ENCODE peak calls at places on chromosomes 12 and 14, in four cellular contexts. S, J, D and G are unnamed samples.

GRCh38 chr12:56257491-56258067 is 605 bp downstream of the ANKRD52 start:
- DNase-seq in S (no peak), J (no peak), D (no peak), G (peak)

GRCh38 chr12:100716949-100717732 is 77.4 kb upstream of the ANO4 start:
- DNase-seq in S (peak), J (peak), D (no peak), G (peak)

GRCh38 chr12:128817115-128818015 is 6.4 kb downstream of the SLC15A4 start:
- DNase-seq in S (peak), J (peak), D (peak), G (peak)

GRCh38 chr14:92421756-92422155 is 91.8 kb upstream of the RIN3 start:
- DNase-seq in S (no peak), J (peak), D (no peak), G (no peak)

GRCh38 chr12:32714772-32715171 is 35.7 kb downstream of the DNM1L start:
- DNase-seq in S (no peak), J (no peak), D (no peak), G (no peak)

GRCh38 chr14:88518592-88519512 is 36.0 kb downstream of the PTPN21 start:
- DNase-seq in S (no peak), J (peak), D (peak), G (peak)

GRCh38 chr14:44759263-44759662 is 202.5 kb downstream of the KLHL28 start:
- DNase-seq in S (no peak), J (no peak), D (no peak), G (no peak)

GRCh38 chr12:82937151-82937550 is 250.4 kb downstream of the TMTC2 start:
- DNase-seq in S (no peak), J (peak), D (no peak), G (no peak)

GRCh38 chr12:117032593-117033381 is 66.4 kb downstream of the TESC start:
- DNase-seq in S (no peak), J (no peak), D (no peak), G (peak)

GRCh38 chr14:94144765-94145164 is 15.4 kb upstream of the IFI27L2 start:
- DNase-seq in S (no peak), J (peak), D (no peak), G (no peak)

DNA sequence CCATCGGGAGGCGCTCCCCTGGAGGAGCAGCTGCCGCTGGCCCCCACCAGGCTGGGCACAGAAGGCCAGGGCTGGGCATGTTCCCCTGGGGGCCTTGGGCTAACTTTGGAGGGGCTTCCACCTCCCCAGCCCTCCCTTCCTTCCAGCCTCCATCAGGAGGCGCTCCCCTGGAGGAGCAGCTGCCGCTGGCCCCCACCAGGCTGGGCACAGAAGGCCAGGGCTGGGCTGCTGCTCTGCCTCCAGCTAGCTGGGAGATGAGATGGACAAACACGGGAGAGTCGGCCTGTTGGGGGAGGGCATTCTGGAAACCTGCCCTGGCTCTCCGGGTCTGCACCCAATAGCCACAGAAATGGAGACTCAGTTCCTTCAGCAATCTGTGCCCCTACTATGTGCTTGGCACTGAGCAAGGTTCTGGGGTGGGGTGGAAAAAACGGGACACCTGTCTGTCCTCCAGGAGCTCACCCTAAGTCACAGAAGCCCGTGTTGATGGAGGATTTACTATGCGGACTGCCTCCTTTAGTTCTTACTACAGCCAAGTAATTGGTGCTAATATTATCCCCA is 39.0 kb upstream of the CORO1C start:
- DNase-seq in S (peak), J (no peak), D (no peak), G (no peak)
- TF ChIP-seq CTCF in S (no peak), J (no peak), D (no peak), G (no peak)

DNA sequence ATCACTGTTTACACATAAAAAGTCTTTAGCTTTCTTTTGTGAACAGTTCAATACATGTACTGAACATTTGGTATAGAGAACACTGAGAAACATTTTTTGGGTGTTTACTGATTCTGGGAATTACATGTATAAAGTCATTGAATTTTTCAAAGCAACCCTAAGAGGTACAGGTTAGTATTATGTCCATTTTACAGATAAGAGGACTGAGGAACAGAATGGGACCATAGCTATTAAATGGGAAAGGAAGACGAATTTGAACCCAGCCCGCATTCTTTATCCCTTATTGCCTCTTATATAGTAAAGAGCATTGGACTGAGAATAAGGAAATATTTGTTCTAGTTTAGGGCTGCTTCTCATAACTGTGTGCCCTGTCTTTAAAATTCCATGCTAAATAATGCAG is 889 bp upstream of the KANSL2 start:
- DNase-seq in S (no peak), J (no peak), D (no peak), G (no peak)
- H3K4me3 ChIP-seq in S (peak), J (no peak), D (peak), G (peak)

GRCh38 chr12:121438905-121439304 is 39.0 kb downstream of the RNF34 start:
- DNase-seq in S (no peak), J (no peak), D (no peak), G (no peak)
- TF ChIP-seq CTCF in S (no peak), J (no peak), D (no peak), G (no peak)

GRCh38 chr12:98262886-98263285 is 252.5 kb upstream of the TMPO start:
- DNase-seq in S (no peak), J (no peak), D (no peak), G (no peak)
- H3K4me3 ChIP-seq in S (no peak), J (no peak), D (no peak), G (no peak)

DNA sequence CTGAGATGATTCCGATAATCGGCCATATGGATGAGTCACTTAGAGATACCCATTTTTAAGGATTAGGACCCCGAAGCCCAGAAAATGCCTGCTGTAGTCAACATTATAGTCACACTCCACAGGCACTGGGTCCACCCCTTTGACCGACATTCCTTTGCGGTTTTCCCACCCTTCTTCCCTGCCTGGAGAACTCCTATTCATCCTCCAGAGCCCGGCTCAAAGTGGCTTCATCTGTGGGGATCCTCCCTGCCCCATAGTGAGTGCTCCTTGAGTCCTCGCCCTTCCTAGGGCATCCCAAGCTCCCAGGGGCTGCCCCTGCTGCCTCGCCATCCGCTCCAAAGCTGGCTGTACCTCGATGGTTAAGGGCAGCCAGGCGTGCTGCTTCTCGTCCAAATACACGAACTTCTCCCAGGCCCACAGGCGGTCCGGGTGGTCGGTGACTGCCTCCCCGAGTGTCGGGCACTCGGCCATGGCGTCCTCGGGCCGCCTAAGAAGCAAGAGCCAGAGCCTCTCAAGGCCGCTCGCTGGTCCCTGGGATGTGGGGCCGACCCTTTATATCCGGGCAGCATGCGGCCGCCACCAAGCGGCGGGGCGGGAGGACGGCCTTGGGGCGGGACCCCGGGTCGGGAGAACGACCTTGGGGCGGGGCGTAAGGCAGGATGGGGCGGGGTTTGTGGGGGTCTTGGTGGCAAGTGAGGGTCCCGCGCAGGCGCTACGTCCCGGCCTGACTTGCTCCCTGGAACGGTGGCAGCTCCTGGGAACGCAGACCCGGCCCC is at the start of gene TCL1A:
- DNase-seq in S (no peak), J (no peak), D (no peak), G (no peak)
- TF ChIP-seq CTCF in S (no peak), J (no peak), D (no peak), G (no peak)

GRCh38 chr12:119156401-119156800 is 22.3 kb upstream of the HSPB8 start:
- DNase-seq in S (peak), J (no peak), D (no peak), G (no peak)

GRCh38 chr12:119153477-119154434 is 25.0 kb upstream of the HSPB8 start:
- DNase-seq in S (peak), J (peak), D (peak), G (no peak)

GRCh38 chr12:119151445-119151844 is 27.3 kb upstream of the HSPB8 start:
- DNase-seq in S (no peak), J (peak), D (no peak), G (no peak)

GRCh38 chr12:119157528-119157927 is 21.2 kb upstream of the HSPB8 start:
- DNase-seq in S (peak), J (no peak), D (no peak), G (no peak)

DNA sequence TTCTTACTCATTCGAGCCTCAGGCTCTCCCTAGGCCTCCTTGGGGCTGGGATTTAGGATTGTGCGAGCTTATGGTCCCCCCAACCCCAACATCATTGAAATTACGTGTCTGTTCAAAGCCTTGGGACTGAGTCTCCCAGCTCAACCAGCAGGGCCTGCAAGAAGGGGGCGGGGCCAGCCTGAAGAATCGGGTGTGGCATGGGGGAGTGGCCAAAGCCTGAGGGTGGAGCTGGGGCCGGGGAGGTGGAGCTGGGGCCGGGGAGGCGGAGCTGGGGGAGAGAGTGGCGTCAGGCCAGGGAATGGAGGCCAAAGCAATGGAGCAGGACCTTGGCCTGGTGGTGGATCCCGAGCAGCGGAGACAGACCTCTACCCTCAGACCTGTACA is 24.3 kb upstream of the HSPB8 start:
- DNase-seq in S (no peak), J (no peak), D (no peak), G (no peak)
- H3K4me3 ChIP-seq in S (no peak), J (no peak), D (no peak), G (no peak)

DNA sequence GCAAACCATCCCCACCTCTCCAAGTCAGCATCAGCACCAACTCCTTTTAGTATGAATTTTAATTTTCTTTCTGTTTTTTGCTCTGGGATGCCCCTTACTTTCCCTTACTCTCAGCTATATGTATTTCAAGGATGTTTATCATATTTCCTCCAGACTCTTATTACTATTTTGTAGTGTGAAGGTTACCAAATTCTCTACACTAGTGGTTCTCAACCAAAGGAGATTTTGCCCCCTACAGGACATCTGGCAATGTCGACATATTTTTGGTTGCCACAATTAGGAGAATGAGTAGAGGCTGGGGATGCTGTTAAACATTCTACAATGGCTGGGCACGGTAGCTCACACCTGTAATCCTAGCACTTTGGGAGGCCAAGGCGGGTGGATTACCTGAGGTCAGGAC is 29.1 kb upstream of the SOS2 start:
- DNase-seq in S (no peak), J (peak), D (peak), G (peak)
- TF ChIP-seq CTCF in S (peak), J (peak), D (peak), G (peak)

DNA sequence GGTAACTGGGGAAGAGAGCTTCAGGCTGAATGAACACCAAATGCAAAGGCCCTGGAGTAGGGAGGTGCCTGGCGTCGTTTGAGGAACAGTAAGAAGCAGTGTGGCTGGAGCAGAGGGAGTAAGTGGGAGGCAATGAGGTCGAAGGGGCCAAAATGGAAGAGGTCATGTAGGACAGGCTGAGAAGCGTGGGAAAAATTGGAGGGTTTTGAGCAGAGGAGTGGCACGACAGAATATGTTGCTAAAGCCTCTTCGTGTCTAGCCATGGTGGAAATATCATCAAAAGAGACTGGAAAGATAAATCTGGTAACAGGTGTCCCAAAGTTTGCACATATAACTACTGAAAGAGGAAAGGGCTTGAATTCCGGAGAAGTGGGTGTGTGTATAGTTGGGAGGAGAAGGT is 1.9 kb downstream of the TRIM9 start:
- DNase-seq in S (no peak), J (no peak), D (no peak), G (no peak)
- H3K4me3 ChIP-seq in S (no peak), J (no peak), D (no peak), G (no peak)